ENCODE peak calls at places on chromosomes 6 and 20, in nine cellular contexts. A, P, J, N, X, K, G, L and M are unnamed samples.

GRCh38 chr20:15318682-15319081 is 981.3 kb upstream of the FLRT3 start:
- DNase-seq in J (no peak), A (no peak), N (no peak), P (no peak), X (no peak), L (no peak), K (no peak), G (no peak), M (no peak)

GRCh38 chr6:21348462-21349195 is 244.9 kb upstream of the SOX4 start:
- DNase-seq in G (no peak), J (no peak), K (no peak), N (no peak), L (no peak), X (peak), P (no peak), A (no peak), M (peak)

GRCh38 chr6:160439751-160440150 is 91.6 kb downstream of the SLC22A3 start:
- DNase-seq in P (no peak), L (no peak), A (no peak), J (no peak), N (no peak), G (no peak), K (no peak), X (no peak), M (no peak)

GRCh38 chr6:40251609-40252008 is 317.3 kb upstream of the MOCS1 start:
- DNase-seq in L (no peak), N (no peak), K (no peak), A (no peak), X (no peak), P (no peak), G (no peak), J (no peak), M (no peak)

GRCh38 chr20:3227936-3228749 is 10.8 kb downstream of the SLC4A11 start:
- DNase-seq in L (no peak), A (no peak), N (no peak), G (no peak), J (no peak), K (no peak), P (no peak), X (no peak), M (no peak)

GRCh38 chr6:134295953-134296553 is 21.9 kb downstream of the SGK1 start:
- DNase-seq in J (no peak), K (no peak), A (no peak), N (no peak), G (peak), X (peak), P (no peak), L (no peak), M (no peak)

GRCh38 chr6:112010328-112010727 is 43.6 kb upstream of the CCN6 start:
- DNase-seq in X (no peak), J (peak), N (peak), L (no peak), A (no peak), P (no peak), K (no peak), G (no peak), M (no peak)

GRCh38 chr20:10731190-10731955 is 57.6 kb upstream of the JAG1 start:
- DNase-seq in A (no peak), P (no peak), X (peak), K (no peak), L (no peak), N (no peak), G (peak), J (no peak), M (no peak)

GRCh38 chr20:34729416-34729815 is 25.3 kb downstream of the TP53INP2 start:
- DNase-seq in G (no peak), L (no peak), J (no peak), K (no peak), N (no peak), X (no peak), A (no peak), P (no peak), M (no peak)

GRCh38 chr20:53677447-53678314 is 84.0 kb upstream of the ZNF217 start:
- DNase-seq in K (no peak), J (peak), L (peak), P (no peak), X (peak), N (peak), G (no peak), A (peak), M (no peak)

GRCh38 chr6:132076452-132076851 is 125.3 kb upstream of the CCN2 start:
- DNase-seq in J (no peak), G (no peak), P (no peak), X (no peak), N (no peak), L (no peak), K (no peak), A (no peak), M (no peak)

GRCh38 chr20:33437141-33437911 is 6.2 kb downstream of the SNTA1 start:
- DNase-seq in K (peak), N (no peak), A (no peak), G (no peak), J (no peak), X (peak), L (no peak), P (no peak), M (no peak)

GRCh38 chr6:142302427-142303190 is 802 bp downstream of the ADGRG6 start:
- DNase-seq in P (no peak), K (no peak), L (no peak), G (no peak), A (no peak), X (no peak), J (no peak), N (no peak), M (no peak)

GRCh38 chr6:78619016-78619415 is 248.3 kb upstream of the IRAK1BP1 start:
- DNase-seq in N (no peak), K (no peak), A (no peak), L (no peak), J (no peak), X (peak), G (no peak), P (no peak), M (no peak)

GRCh38 chr6:126302191-126302590 is 37.7 kb upstream of the CENPW start:
- DNase-seq in A (no peak), L (no peak), P (no peak), G (no peak), K (no peak), X (no peak), N (no peak), J (no peak), M (no peak)

GRCh38 chr6:62057300-62057699 is 228.7 kb downstream of the KHDRBS2 start:
- DNase-seq in L (no peak), G (no peak), J (no peak), K (no peak), P (no peak), X (no peak), A (no peak), N (no peak), M (no peak)

GRCh38 chr6:41519305-41519747 is 26.9 kb upstream of the FOXP4 start:
- DNase-seq in J (no peak), K (no peak), X (no peak), G (no peak), L (no peak), N (no peak), A (no peak), P (no peak), M (no peak)